ENCODE peak calls at places on chromosomes 2 and 18, in six cellular contexts. K is endothelial cell, O is type B pancreatic cell, S is BJ, V is RPMI8226, A is posterior cingulate gyrus. Q is an unnamed sample.
A peak's percentile ranks its signal among the peaks of the same experiment; 100 is the strongest.

GRCh38 chr2:636649-637405 is 40.4 kb downstream of the TMEM18 start:
- DNase-seq in V (peak; percentile 36), A (peak; percentile 91), O (peak; percentile 77), K (peak; percentile 67), S (peak; percentile 4), Q (no peak)

GRCh38 chr18:24995056-24995455 is 356.9 kb downstream of the ZNF521 start:
- DNase-seq in V (no peak), S (no peak), K (no peak), O (no peak), A (no peak), Q (no peak)

GRCh38 chr2:119674711-119675500 is 4.1 kb upstream of the TMEM177 start:
- DNase-seq in S (no peak), K (no peak), O (peak; percentile 29), A (peak; percentile 82), V (no peak), Q (no peak)

GRCh38 chr2:176392125-176392704 is 123.0 kb downstream of the MTX2 start:
- DNase-seq in A (no peak), V (no peak), O (no peak), K (no peak), S (no peak), Q (no peak)

GRCh38 chr2:201854841-201855240 is 48.5 kb downstream of the CDK15 start:
- DNase-seq in A (no peak), O (no peak), S (no peak), V (no peak), K (no peak), Q (no peak)

GRCh38 chr2:61658841-61659780 is 121.0 kb upstream of the XPO1 start:
- DNase-seq in O (no peak), S (no peak), V (peak; percentile 60), K (no peak), A (no peak), Q (no peak)

GRCh38 chr2:173496746-173497145 is 142.1 kb downstream of the CDCA7 start:
- DNase-seq in A (no peak), K (no peak), S (peak; percentile 32), V (no peak), O (no peak), Q (no peak)

GRCh38 chr2:181643158-181643557 is 13.7 kb downstream of the CERKL start:
- DNase-seq in A (no peak), K (no peak), O (no peak), S (no peak), V (no peak), Q (no peak)

GRCh38 chr2:56210291-56210690 is 26.5 kb downstream of the CCDC85A start:
- DNase-seq in O (no peak), S (no peak), K (no peak), V (no peak), A (no peak), Q (no peak)

GRCh38 chr18:5895886-5896740 is 791 bp upstream of the TMEM200C start:
- DNase-seq in A (peak; percentile 85), O (peak; percentile 81), S (no peak), V (no peak), K (peak; percentile 59), Q (no peak)

GRCh38 chr2:236157366-236157765 is 10.8 kb downstream of the GBX2 start:
- DNase-seq in A (no peak), K (no peak), V (no peak), S (no peak), O (no peak), Q (no peak)

GRCh38 chr2:158052761-158053160 is 48.9 kb upstream of the UPP2 start:
- DNase-seq in V (no peak), K (no peak), O (no peak), S (no peak), A (no peak), Q (no peak)

GRCh38 chr2:3536682-3537632 is 17.6 kb upstream of the ADI1 start:
- DNase-seq in O (no peak), V (peak; percentile 12), A (no peak), K (peak; percentile 45), S (no peak), Q (no peak)

GRCh38 chr2:39124770-39125075 is 3.9 kb upstream of the SOS1 start:
- DNase-seq in A (no peak), S (no peak), V (no peak), O (no peak), K (no peak), Q (no peak)

GRCh38 chr18:45864081-45864480 is 38.6 kb downstream of the SIGLEC15 start:
- DNase-seq in O (no peak), A (no peak), K (no peak), S (no peak), V (no peak), Q (no peak)

GRCh38 chr2:145110668-145111067 is 590.7 kb upstream of the ZEB2 start:
- DNase-seq in S (no peak), K (no peak), V (no peak), A (no peak), O (no peak), Q (no peak)

GRCh38 chr2:142140434-142140845 is 9.6 kb upstream of the LRP1B start:
- DNase-seq in A (no peak), V (peak; percentile 18), O (no peak), S (no peak), K (no peak), Q (no peak)